ENCODE peak calls at places on chromosomes 3 and 15, in five cellular contexts. One of them, this sample, is unnamed.

GRCh38 chr15:74870496-74871213 is 2.5 kb downstream of the SCAMP2 start:
- DNase-seq in fibroblast of lung: no peak
- DNase-seq in GM23338: no peak
- DNase-seq in PC-9: peak
- DNase-seq in OCI-LY7: no peak
- DNase-seq in this sample: no peak

GRCh38 chr15:75573001-75573400 is 6.1 kb downstream of the PTPN9 start:
- DNase-seq in fibroblast of lung: peak
- DNase-seq in GM23338: no peak
- DNase-seq in PC-9: peak
- DNase-seq in OCI-LY7: no peak
- DNase-seq in this sample: no peak

GRCh38 chr15:91022075-91022831 is at the start of gene VPS33B:
- DNase-seq in fibroblast of lung: peak
- DNase-seq in GM23338: peak
- DNase-seq in PC-9: peak
- DNase-seq in OCI-LY7: peak
- DNase-seq in this sample: peak

GRCh38 chr3:10515884-10516495 is 10.6 kb upstream of the ATP2B2 start:
- DNase-seq in fibroblast of lung: no peak
- DNase-seq in GM23338: peak
- DNase-seq in PC-9: no peak
- DNase-seq in OCI-LY7: no peak
- DNase-seq in this sample: no peak

GRCh38 chr3:146817705-146818104 is 212.6 kb upstream of the PLSCR5 start:
- DNase-seq in fibroblast of lung: peak
- DNase-seq in GM23338: peak
- DNase-seq in PC-9: no peak
- DNase-seq in OCI-LY7: no peak
- DNase-seq in this sample: no peak

GRCh38 chr15:57580866-57581265 is 10.8 kb upstream of the MYZAP start:
- DNase-seq in fibroblast of lung: no peak
- DNase-seq in GM23338: peak
- DNase-seq in PC-9: no peak
- DNase-seq in OCI-LY7: no peak
- DNase-seq in this sample: no peak

GRCh38 chr3:8509961-8510360 is 8.3 kb downstream of the LMCD1 start:
- DNase-seq in fibroblast of lung: peak
- DNase-seq in GM23338: no peak
- DNase-seq in PC-9: peak
- DNase-seq in OCI-LY7: no peak
- DNase-seq in this sample: no peak

GRCh38 chr3:196216081-196216564 is at the start of gene SLC51A:
- DNase-seq in fibroblast of lung: no peak
- DNase-seq in GM23338: peak
- DNase-seq in PC-9: peak
- DNase-seq in OCI-LY7: no peak
- DNase-seq in this sample: no peak

GRCh38 chr3:155308831-155309230 is 15.3 kb upstream of the STRIT1 start:
- DNase-seq in fibroblast of lung: peak
- DNase-seq in GM23338: no peak
- DNase-seq in PC-9: no peak
- DNase-seq in OCI-LY7: no peak
- DNase-seq in this sample: no peak

GRCh38 chr15:65042776-65043322 is 2.3 kb upstream of the SLC51B start:
- DNase-seq in fibroblast of lung: no peak
- DNase-seq in GM23338: no peak
- DNase-seq in PC-9: no peak
- DNase-seq in OCI-LY7: no peak
- DNase-seq in this sample: no peak
- H2AFZ ChIP-seq in fibroblast of lung: no peak
- H2AFZ ChIP-seq in GM23338: no peak
- H2AFZ ChIP-seq in PC-9: no peak
- H2AFZ ChIP-seq in OCI-LY7: no peak
- H2AFZ ChIP-seq in this sample: no peak

GRCh38 chr15:37101634-37102314 is 1.4 kb upstream of the MEIS2 start:
- DNase-seq in fibroblast of lung: peak
- DNase-seq in GM23338: peak
- DNase-seq in PC-9: peak
- DNase-seq in OCI-LY7: peak
- DNase-seq in this sample: peak
- H2AFZ ChIP-seq in fibroblast of lung: peak
- H2AFZ ChIP-seq in GM23338: peak
- H2AFZ ChIP-seq in PC-9: peak
- H2AFZ ChIP-seq in OCI-LY7: peak
- H2AFZ ChIP-seq in this sample: peak

DNA sequence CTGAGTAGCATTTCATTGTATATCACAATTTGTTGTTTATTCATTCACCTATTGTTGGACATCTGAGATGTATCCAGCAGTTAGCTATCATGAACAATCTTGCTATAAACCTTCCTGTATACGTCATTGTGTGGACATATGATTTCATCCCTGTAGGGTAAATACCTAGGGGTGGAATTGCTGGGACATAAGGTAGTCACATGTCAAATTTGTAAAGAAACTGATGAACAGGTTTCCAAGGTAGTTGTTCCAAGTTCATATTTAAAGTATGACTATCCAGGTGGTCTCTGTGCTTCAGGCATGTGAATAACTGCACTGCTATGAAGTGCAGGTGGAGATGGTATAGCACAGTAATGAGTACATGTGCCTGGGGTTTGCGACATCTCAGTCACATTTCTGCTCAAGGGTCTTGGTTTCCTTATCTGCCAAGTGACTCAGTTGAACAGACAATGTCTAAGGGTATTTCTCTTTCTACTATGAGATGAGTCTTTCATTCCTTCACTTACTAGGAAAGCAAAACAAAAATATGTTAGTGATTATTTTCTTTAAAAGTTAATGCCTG is 229.0 kb upstream of the HES1 start:
- DNase-seq in fibroblast of lung: no peak
- DNase-seq in GM23338: no peak
- DNase-seq in PC-9: no peak
- DNase-seq in OCI-LY7: no peak
- DNase-seq in this sample: no peak
- H2AFZ ChIP-seq in fibroblast of lung: no peak
- H2AFZ ChIP-seq in GM23338: no peak
- H2AFZ ChIP-seq in PC-9: no peak
- H2AFZ ChIP-seq in OCI-LY7: no peak
- H2AFZ ChIP-seq in this sample: no peak

GRCh38 chr3:13537244-13537921 is 11.5 kb upstream of the FBLN2 start:
- DNase-seq in fibroblast of lung: no peak
- DNase-seq in GM23338: no peak
- DNase-seq in PC-9: no peak
- DNase-seq in OCI-LY7: no peak
- DNase-seq in this sample: no peak
- H2AFZ ChIP-seq in fibroblast of lung: no peak
- H2AFZ ChIP-seq in GM23338: peak
- H2AFZ ChIP-seq in PC-9: no peak
- H2AFZ ChIP-seq in OCI-LY7: no peak
- H2AFZ ChIP-seq in this sample: peak

GRCh38 chr3:195171093-195171873 is 99.7 kb downstream of the XXYLT1 start:
- DNase-seq in fibroblast of lung: no peak
- DNase-seq in GM23338: no peak
- DNase-seq in PC-9: no peak
- DNase-seq in OCI-LY7: no peak
- DNase-seq in this sample: no peak

GRCh38 chr3:195172896-195173295 is 98.1 kb downstream of the XXYLT1 start:
- DNase-seq in fibroblast of lung: no peak
- DNase-seq in GM23338: no peak
- DNase-seq in PC-9: no peak
- DNase-seq in OCI-LY7: no peak
- DNase-seq in this sample: no peak

GRCh38 chr3:195170521-195170920 is 100.4 kb downstream of the XXYLT1 start:
- DNase-seq in fibroblast of lung: no peak
- DNase-seq in GM23338: no peak
- DNase-seq in PC-9: no peak
- DNase-seq in OCI-LY7: no peak
- DNase-seq in this sample: no peak

GRCh38 chr3:195173696-195174095 is 97.3 kb downstream of the XXYLT1 start:
- DNase-seq in fibroblast of lung: no peak
- DNase-seq in GM23338: no peak
- DNase-seq in PC-9: no peak
- DNase-seq in OCI-LY7: no peak
- DNase-seq in this sample: no peak

GRCh38 chr3:195172285-195172684 is 98.7 kb downstream of the XXYLT1 start:
- DNase-seq in fibroblast of lung: no peak
- DNase-seq in GM23338: no peak
- DNase-seq in PC-9: no peak
- DNase-seq in OCI-LY7: no peak
- DNase-seq in this sample: no peak
- H2AFZ ChIP-seq in fibroblast of lung: no peak
- H2AFZ ChIP-seq in GM23338: no peak
- H2AFZ ChIP-seq in PC-9: no peak
- H2AFZ ChIP-seq in OCI-LY7: no peak
- H2AFZ ChIP-seq in this sample: no peak

DNA sequence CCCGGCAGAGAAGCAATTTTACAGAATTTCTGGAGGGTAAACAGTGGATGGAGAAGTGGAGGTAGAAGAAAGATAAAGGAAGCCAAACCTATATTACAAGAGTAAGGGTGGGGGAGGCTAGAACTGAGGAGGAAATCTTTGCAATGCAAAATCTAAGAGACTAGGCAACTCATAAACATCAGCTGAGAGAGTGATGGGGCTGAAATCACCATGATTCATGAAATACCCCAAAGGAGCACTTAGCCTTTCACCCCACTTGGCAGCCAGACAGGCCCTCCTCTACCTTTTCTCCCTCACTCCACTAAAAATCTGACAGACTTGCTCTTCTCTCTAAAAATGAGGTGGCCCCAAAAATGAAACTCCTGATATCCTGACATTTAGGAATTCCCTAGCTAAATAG is 19.5 kb upstream of the ZBTB38 start:
- DNase-seq in fibroblast of lung: no peak
- DNase-seq in GM23338: no peak
- DNase-seq in PC-9: no peak
- DNase-seq in OCI-LY7: no peak
- DNase-seq in this sample: no peak
- H2AFZ ChIP-seq in fibroblast of lung: no peak
- H2AFZ ChIP-seq in GM23338: peak
- H2AFZ ChIP-seq in PC-9: no peak
- H2AFZ ChIP-seq in OCI-LY7: no peak
- H2AFZ ChIP-seq in this sample: no peak

GRCh38 chr15:58793862-58794261 is 22.8 kb downstream of the MINDY2 start:
- DNase-seq in fibroblast of lung: no peak
- DNase-seq in GM23338: peak
- DNase-seq in PC-9: no peak
- DNase-seq in OCI-LY7: no peak
- DNase-seq in this sample: no peak
- H2AFZ ChIP-seq in fibroblast of lung: no peak
- H2AFZ ChIP-seq in GM23338: no peak
- H2AFZ ChIP-seq in PC-9: no peak
- H2AFZ ChIP-seq in OCI-LY7: no peak
- H2AFZ ChIP-seq in this sample: no peak

DNA sequence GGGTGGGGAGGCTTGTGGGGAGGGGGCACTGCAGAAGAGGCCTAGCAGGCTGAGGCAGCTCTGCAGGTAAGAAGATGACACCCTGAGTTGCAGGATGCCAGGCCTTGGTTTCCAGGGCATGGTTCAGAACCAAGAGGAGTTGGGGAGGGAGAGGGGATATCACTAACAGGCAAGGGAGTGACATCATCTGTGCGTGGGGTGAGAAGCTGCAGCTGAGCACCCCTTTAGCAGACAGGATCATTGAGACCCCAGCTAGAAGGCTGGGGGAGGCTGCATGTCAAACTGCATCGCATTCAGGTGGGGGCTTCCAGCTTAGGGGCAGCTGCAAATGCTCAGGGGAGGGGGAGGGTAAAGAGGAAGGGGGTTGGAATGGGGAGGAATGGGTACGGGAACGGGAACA is 23.0 kb downstream of the CACNA2D2 start:
- DNase-seq in fibroblast of lung: no peak
- DNase-seq in GM23338: no peak
- DNase-seq in PC-9: no peak
- DNase-seq in OCI-LY7: no peak
- DNase-seq in this sample: no peak
- H2AFZ ChIP-seq in fibroblast of lung: no peak
- H2AFZ ChIP-seq in GM23338: no peak
- H2AFZ ChIP-seq in PC-9: no peak
- H2AFZ ChIP-seq in OCI-LY7: no peak
- H2AFZ ChIP-seq in this sample: no peak

DNA sequence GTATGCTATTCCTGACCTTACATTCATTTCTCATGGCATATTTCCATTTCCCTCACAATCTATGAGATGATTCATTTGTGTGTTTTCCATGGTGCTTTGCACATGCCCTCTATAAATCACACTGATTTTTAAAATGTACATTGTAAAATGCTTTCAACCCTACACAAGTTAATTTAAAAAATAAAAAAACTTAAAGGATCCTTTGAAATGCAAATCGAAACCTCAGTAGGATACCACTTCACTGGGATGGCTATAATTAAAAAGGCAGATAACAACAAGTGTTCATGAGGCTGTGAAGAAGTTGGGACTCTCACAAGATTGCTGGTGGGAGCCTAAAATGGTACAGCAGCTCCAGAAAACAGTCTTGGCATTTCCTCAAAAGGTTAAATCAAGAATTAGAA is 83.5 kb downstream of the FMN1 start:
- DNase-seq in fibroblast of lung: peak
- DNase-seq in GM23338: peak
- DNase-seq in PC-9: no peak
- DNase-seq in OCI-LY7: no peak
- DNase-seq in this sample: no peak
- H2AFZ ChIP-seq in fibroblast of lung: no peak
- H2AFZ ChIP-seq in GM23338: no peak
- H2AFZ ChIP-seq in PC-9: no peak
- H2AFZ ChIP-seq in OCI-LY7: no peak
- H2AFZ ChIP-seq in this sample: no peak

DNA sequence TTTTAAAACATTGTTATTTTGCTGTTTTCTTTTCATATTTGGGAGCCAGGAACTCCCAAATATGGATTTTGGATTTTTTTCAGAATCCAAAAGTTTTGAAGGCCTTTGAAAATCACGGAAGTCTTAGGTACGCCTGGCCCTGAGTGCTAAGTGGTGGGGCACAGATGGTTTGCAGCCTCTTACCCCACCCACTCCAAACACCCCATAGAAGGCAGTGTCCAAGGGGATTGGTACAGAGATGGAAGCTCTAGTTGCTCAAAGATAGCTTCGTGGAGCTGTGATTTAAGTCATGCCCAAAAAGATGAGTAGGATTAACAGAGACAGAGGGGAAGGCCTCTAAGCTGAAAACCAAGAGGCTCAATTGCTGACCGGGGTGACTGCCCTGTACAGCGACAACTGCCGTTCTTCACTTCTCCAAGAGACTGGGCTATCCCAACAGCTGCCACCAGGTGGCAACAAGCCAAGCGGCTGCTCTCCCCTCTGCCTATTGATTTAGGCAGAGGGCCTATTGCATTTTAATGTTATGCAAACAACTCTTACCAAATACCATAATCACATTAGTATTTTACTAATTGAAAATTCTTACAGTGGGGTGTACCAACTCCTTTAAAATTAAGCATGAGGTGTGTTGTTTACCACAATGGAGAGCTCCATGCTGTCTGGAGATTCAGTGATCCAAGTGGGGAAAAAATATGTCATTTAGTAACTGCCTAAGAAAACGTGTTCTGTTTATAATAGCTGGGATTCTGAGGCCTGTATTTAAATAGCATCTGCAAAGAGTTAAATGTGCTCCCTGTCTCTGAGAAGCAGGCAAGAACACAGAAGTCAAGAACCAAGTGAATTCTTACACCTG is 64.0 kb upstream of the C15orf61 start:
- DNase-seq in fibroblast of lung: peak
- DNase-seq in GM23338: peak
- DNase-seq in PC-9: no peak
- DNase-seq in OCI-LY7: peak
- DNase-seq in this sample: peak
- H2AFZ ChIP-seq in fibroblast of lung: no peak
- H2AFZ ChIP-seq in GM23338: no peak
- H2AFZ ChIP-seq in PC-9: no peak
- H2AFZ ChIP-seq in OCI-LY7: no peak
- H2AFZ ChIP-seq in this sample: peak

This sample was measured in neuronal stem cell.